ENCODE peak calls at places on chromosomes 1 and 21, in five cellular contexts. C, Y, W, B and G are unnamed samples.

GRCh38 chr1:92877792-92878191 is 46.0 kb downstream of the RPL5 start:
- DNase-seq in C (no peak), Y (peak; percentile 24), W (no peak), B (no peak), G (no peak)

GRCh38 chr1:226704169-226704921 is 34.7 kb downstream of the ITPKB start:
- DNase-seq in C (no peak), Y (no peak), W (no peak), B (no peak), G (no peak)

GRCh38 chr1:31802190-31803150 is 13.4 kb downstream of the SPOCD1 start:
- DNase-seq in C (no peak), Y (no peak), W (no peak), B (no peak), G (peak; percentile 3)

GRCh38 chr21:34835526-34835925 is 166.7 kb downstream of the CLIC6 start:
- DNase-seq in C (no peak), Y (no peak), W (peak; percentile 50), B (no peak), G (no peak)

GRCh38 chr1:62050165-62050564 is 144.5 kb upstream of the L1TD1 start:
- DNase-seq in C (no peak), Y (no peak), W (no peak), B (no peak), G (no peak)

GRCh38 chr1:55067022-55067781 is 27.9 kb downstream of the PCSK9 start:
- DNase-seq in C (no peak), Y (no peak), W (no peak), B (no peak), G (no peak)

GRCh38 chr21:18951291-18952038 is 547.9 kb upstream of the TMPRSS15 start:
- DNase-seq in C (no peak), Y (peak; percentile 8), W (no peak), B (no peak), G (peak; percentile 9)

GRCh38 chr1:206715552-206716518 is 31.1 kb downstream of the MAPKAPK2 start:
- DNase-seq in C (no peak), Y (no peak), W (no peak), B (no peak), G (no peak)

GRCh38 chr1:229238674-229239415 is 32.1 kb upstream of the RAB4A start:
- DNase-seq in C (no peak), Y (no peak), W (no peak), B (no peak), G (peak; percentile 45)

GRCh38 chr1:56803561-56804156 is 15.5 kb downstream of the FYB2 start:
- DNase-seq in C (no peak), Y (peak; percentile 34), W (peak; percentile 48), B (peak; percentile 45), G (no peak)

GRCh38 chr1:21764615-21765423 is 18.1 kb downstream of the USP48 start:
- DNase-seq in C (no peak), Y (peak; percentile 15), W (no peak), B (peak; percentile 47), G (no peak)

GRCh38 chr21:44380876-44381275 is 27.5 kb downstream of the TRPM2 start:
- DNase-seq in C (no peak), Y (no peak), W (no peak), B (no peak), G (no peak)

GRCh38 chr1:35062518-35063196 is 16.5 kb upstream of the ZMYM1 start:
- DNase-seq in C (peak; percentile 24), Y (peak; percentile 74), W (no peak), B (peak; percentile 35), G (no peak)

GRCh38 chr1:204730826-204731459 is 45.4 kb upstream of the LRRN2 start:
- DNase-seq in C (no peak), Y (no peak), W (no peak), B (no peak), G (peak; percentile 41)

GRCh38 chr1:206469411-206469932 is 804 bp upstream of the IKBKE start:
- DNase-seq in C (no peak), Y (no peak), W (no peak), B (no peak), G (no peak)

GRCh38 chr21:25983745-25984144 is 186.8 kb downstream of the APP start:
- DNase-seq in C (no peak), Y (peak; percentile 46), W (no peak), B (no peak), G (no peak)

GRCh38 chr1:2240251-2241156 is 12.4 kb downstream of the SKI start:
- DNase-seq in C (no peak), Y (peak; percentile 73), W (no peak), B (no peak), G (no peak)

GRCh38 chr1:70509996-70510876 is 99.2 kb downstream of the CTH start:
- DNase-seq in C (peak; percentile 30), Y (peak; percentile 53), W (peak; percentile 50), B (peak; percentile 64), G (no peak)

GRCh38 chr1:246679211-246680177 is 44.7 kb upstream of the SCCPDH start:
- DNase-seq in C (no peak), Y (peak; percentile 47), W (no peak), B (no peak), G (no peak)

GRCh38 chr1:219312967-219313366 is 139.3 kb downstream of the LYPLAL1 start:
- DNase-seq in C (no peak), Y (no peak), W (peak; percentile 63), B (no peak), G (no peak)

GRCh38 chr1:24639881-24640280 is 3.2 kb upstream of the SRRM1 start:
- DNase-seq in C (no peak), Y (no peak), W (peak; percentile 72), B (no peak), G (no peak)

GRCh38 chr21:45511661-45512431 is 30.4 kb downstream of the SLC19A1 start:
- DNase-seq in C (no peak), Y (no peak), W (no peak), B (no peak), G (no peak)

GRCh38 chr1:240802271-240802670 is 190.3 kb upstream of the GREM2 start:
- DNase-seq in C (no peak), Y (no peak), W (no peak), B (no peak), G (no peak)

GRCh38 chr1:229452956-229453801 is 19.3 kb upstream of the ACTA1 start:
- DNase-seq in C (no peak), Y (no peak), W (peak; percentile 13), B (no peak), G (no peak)

GRCh38 chr1:64215576-64215975 is 12.2 kb downstream of the UBE2U start:
- DNase-seq in C (no peak), Y (no peak), W (no peak), B (no peak), G (no peak)

GRCh38 chr1:246771366-246771765 is 47.2 kb downstream of the SCCPDH start:
- DNase-seq in C (no peak), Y (no peak), W (no peak), B (no peak), G (no peak)

GRCh38 chr1:19846338-19846737 is 31.3 kb upstream of the RNF186 start:
- DNase-seq in C (no peak), Y (no peak), W (no peak), B (no peak), G (no peak)

GRCh38 chr21:17514124-17514481 is 1.3 kb downstream of the CXADR start:
- DNase-seq in C (no peak), Y (no peak), W (peak; percentile 27), B (no peak), G (no peak)

GRCh38 chr1:184002071-184002470 is 35.5 kb downstream of the COLGALT2 start:
- DNase-seq in C (no peak), Y (no peak), W (peak; percentile 92), B (no peak), G (no peak)
- TF ChIP-seq GABPA in C (no peak), Y (no peak), W (no peak), B (no peak), G (no peak)

DNA sequence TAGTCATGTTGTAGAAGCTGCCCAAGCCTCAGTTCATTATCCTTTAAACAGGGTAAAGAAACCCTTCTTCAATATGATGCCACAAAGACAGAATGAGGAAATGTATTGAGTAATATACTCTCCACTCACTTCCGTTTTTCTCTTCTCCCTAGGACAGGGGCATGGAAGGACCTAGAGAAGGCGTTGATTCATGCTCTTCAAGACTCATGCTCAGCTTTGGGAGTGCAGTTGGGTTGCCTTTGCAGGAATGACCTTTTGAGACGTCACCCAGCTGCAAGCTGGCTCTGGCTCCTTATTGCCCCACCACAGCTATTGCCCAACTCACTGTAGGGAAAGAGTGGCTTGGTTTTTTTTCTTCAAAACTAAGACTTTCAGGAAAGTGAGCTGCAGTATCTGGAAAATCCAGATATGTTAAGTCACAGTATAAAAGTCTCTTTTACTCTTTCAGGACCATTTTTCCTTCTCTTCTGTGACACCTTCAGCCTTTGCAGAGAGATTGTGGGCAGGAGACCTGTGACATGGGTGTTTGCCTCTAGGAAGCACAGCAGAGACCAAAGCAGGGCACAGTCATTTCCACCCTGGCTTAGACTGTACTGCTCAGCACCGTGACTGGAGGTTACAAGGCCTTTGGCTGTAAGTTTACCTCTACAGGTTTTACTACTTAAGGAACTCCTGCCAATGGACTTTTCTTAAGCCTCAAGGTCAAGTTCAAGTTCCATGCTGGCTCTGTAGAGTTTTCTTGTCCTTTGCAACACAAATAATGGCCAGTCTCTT is 39.5 kb downstream of the XCL2 start:
- DNase-seq in C (peak; percentile 60), Y (no peak), W (no peak), B (no peak), G (no peak)
- H2AFZ ChIP-seq in C (no peak overlapping the region), Y (no peak overlapping the region), W (no peak overlapping the region), B (no peak overlapping the region), G (no peak overlapping the region)

DNA sequence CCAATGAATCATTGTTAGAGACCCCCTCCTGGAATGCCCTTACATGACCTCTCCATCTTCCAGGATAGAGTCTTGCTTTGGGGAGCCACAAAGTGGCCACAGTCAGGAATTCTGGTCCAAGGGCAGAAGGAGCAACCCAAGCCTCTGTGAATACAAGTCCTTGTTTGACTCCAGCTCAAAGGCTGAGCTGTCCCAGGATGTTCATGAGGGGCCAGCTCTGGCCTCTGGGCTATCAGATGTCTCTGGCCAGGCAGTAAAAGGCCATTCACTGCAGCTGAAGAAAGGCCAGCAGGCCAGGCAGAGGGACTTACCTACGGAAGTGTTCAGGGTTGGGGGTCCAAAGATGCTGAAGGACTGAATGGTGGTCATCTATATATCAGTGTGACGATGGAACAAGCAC is 98.3 kb upstream of the IPO9 start:
- DNase-seq in C (no peak), Y (no peak), W (no peak), B (no peak), G (no peak)
- TF ChIP-seq GABPA in C (no peak), Y (no peak), W (no peak), B (no peak), G (no peak)

GRCh38 chr1:175169305-175170018 is 23.1 kb downstream of the KIAA0040 start:
- DNase-seq in C (no peak), Y (no peak), W (no peak), B (no peak), G (no peak)

GRCh38 chr1:175172503-175172902 is 20.1 kb downstream of the KIAA0040 start:
- DNase-seq in C (no peak), Y (no peak), W (no peak), B (no peak), G (no peak)

GRCh38 chr1:175166746-175167145 is 25.8 kb downstream of the KIAA0040 start:
- DNase-seq in C (no peak), Y (no peak), W (no peak), B (no peak), G (no peak)

GRCh38 chr1:175171214-175171913 is 21.2 kb downstream of the KIAA0040 start:
- DNase-seq in C (no peak), Y (no peak), W (no peak), B (peak; percentile 33), G (no peak)

DNA sequence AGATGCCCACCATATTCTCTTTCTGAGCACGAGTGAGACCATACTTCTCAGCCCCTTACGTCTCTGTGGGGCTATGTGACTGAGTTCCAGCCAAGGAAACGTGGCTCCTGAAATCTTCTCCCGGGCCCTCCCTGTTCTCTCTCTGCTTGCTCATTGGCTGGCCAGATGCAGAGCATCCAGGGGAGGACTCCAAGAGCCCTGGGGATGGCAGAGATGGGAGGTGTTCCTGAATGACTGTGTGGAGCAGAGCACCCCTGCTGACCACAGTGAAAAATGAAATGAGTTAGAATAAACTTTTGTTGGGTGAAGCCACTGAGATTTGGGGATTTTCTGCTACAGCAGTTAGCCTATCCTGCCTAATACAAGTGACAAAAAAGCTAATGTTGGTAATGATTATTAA is 23.8 kb downstream of the KIAA0040 start:
- DNase-seq in C (no peak), Y (no peak), W (no peak), B (no peak), G (no peak)
- H2AFZ ChIP-seq in C (no peak overlapping the region), Y (no peak overlapping the region), W (no peak overlapping the region), B (no peak overlapping the region), G (no peak overlapping the region)